ENCODE peak calls at places on chromosomes 6 and 20, in four cellular contexts. A is K562, G is IMR-90, U is GM12878. B is an unnamed sample.

GRCh38 chr6:148544421-148544820 is 201.8 kb downstream of the SASH1 start:
- DNase-seq in A (no peak), G (no peak), U (no peak), B (no peak)

GRCh38 chr6:147909645-147910044 is 401.2 kb downstream of the SAMD5 start:
- DNase-seq in A (no peak), G (peak), U (no peak), B (no peak)

GRCh38 chr20:50982372-50982771 is 23.8 kb downstream of the MOCS3 start:
- DNase-seq in A (no peak), G (peak), U (no peak), B (no peak)

GRCh38 chr20:44526129-44526528 is 4.3 kb upstream of the SERINC3 start:
- DNase-seq in A (no peak), G (peak), U (no peak), B (peak)

GRCh38 chr6:23457321-23457720 is 668.7 kb upstream of the NRSN1 start:
- DNase-seq in A (no peak), G (no peak), U (no peak), B (no peak)

GRCh38 chr20:37649017-37649416 is 44.8 kb upstream of the CTNNBL1 start:
- DNase-seq in A (no peak), G (no peak), U (no peak), B (peak)

GRCh38 chr6:163507965-163508364 is 93.4 kb downstream of the QKI start:
- DNase-seq in A (no peak), G (peak), U (no peak), B (no peak)

GRCh38 chr6:26329763-26330511 is 35.1 kb upstream of the BTN3A2 start:
- DNase-seq in A (no peak), G (peak), U (no peak), B (peak)

GRCh38 chr20:4844766-4845465 is 123.2 kb downstream of the PRND start:
- DNase-seq in A (no peak), G (no peak), U (peak), B (no peak)

GRCh38 chr6:127225497-127225896 is 41.2 kb upstream of the RNF146 start:
- DNase-seq in A (no peak), G (no peak), U (no peak), B (no peak)

GRCh38 chr6:139013185-139013800 is 15.3 kb upstream of the ABRACL start:
- DNase-seq in A (no peak), G (no peak), U (no peak), B (no peak)

GRCh38 chr6:139270249-139270648 is 21.5 kb downstream of the TXLNB start:
- DNase-seq in A (no peak), G (no peak), U (no peak), B (no peak)

GRCh38 chr6:88989215-88989614 is 25.8 kb upstream of the RNGTT start:
- DNase-seq in A (no peak), G (peak), U (no peak), B (no peak)

GRCh38 chr6:87705070-87705691 is 3.1 kb upstream of the AKIRIN2 start:
- DNase-seq in A (peak), G (peak), U (peak), B (no peak)

DNA sequence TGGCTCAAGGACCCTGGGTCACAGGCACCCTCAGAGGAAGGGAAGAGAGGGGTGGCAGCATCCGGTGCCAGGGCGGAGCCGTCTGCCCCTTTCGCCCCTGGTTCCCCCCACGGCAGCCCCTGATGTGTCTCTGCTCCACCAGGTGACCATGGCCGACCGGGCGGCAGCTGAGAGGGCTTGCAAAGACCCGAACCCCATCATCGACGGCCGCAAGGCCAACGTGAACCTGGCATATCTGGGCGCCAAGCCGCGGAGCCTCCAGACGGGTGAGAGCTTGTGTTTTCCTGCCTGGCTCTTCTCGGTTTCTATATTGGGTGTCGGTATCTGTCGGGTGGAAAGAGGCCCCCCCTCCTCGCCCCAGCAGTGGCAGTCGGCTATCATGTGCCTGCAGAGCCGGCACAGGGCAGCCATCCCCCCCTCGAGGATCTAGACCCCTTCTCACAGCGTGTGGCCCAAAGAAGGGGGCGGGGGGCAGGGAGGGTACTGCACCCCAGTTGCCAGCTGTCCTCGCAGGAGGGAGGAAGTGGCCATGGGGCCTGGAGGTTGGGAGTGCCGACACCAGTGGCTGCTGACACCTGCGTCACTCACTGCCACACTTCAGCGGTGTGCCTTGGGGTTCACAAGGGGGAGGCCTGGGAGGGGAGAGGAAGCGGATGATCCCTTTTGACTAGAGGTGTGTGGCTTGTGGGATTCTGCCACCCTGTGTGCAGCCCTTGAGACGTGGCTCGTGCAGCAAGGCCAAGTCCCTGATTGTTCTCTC is 1.5 kb downstream of the RBM38 start:
- DNase-seq in A (peak), G (no peak), U (no peak), B (no peak)
- TF ChIP-seq FOS in A (no peak), G (no peak), U (no peak), B (no peak)

GRCh38 chr6:151313060-151313459 is 73.3 kb downstream of the AKAP12 start:
- DNase-seq in A (no peak), G (no peak), U (no peak), B (peak)
- TF ChIP-seq FOS in A (no peak), G (no peak), U (no peak), B (no peak)

GRCh38 chr6:30914076-30914853 is at the start of gene VARS2:
- DNase-seq in A (peak), G (peak), U (peak), B (peak)

GRCh38 chr6:30913721-30914075 is 340 bp upstream of the VARS2 start:
- DNase-seq in A (no peak), G (no peak), U (no peak), B (no peak)

GRCh38 chr6:30912746-30913520 is 1.1 kb upstream of the VARS2 start:
- DNase-seq in A (no peak), G (no peak), U (no peak), B (no peak)

GRCh38 chr6:30915591-30915946 is 1.5 kb downstream of the VARS2 start:
- DNase-seq in A (peak), G (peak), U (no peak), B (peak)

DNA sequence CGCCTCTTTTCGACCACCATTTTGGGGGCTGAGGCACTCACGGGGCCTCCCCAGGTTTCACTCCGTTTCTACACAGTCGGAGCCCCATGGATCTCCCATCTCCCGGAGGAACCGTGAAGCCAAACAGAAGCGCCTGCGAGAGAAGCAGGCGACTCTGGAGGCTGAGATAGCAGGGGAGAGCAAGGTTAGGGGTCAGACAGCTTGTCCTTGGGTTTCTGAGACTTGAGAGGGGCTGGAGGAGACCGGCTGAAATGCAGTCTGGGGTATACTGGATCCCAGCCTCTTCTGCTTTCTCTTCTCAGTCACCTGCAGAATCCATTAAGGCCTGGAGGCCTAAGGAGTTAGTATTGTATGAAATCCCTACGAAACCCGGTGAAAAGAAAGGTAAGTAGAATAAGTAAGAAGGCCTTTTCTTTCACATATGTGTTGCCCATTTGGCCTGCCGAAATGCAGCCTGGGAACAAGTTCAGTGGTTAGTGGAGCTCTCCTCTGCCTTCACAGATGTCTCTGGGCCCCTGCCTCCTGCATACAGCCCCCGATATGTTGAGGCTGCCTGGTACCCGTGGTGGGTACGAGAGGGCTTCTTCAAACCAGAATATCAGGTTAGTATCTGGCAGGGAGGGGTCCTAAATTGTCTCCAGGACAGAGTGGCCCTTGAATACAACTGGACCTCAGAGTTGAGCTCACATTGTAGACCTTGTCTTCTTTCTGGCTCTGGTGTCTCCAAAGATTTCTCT is 984 bp downstream of the VARS2 start:
- DNase-seq in A (peak), G (no peak), U (no peak), B (peak)
- TF ChIP-seq FOS in A (no peak), G (no peak), U (no peak), B (no peak)

DNA sequence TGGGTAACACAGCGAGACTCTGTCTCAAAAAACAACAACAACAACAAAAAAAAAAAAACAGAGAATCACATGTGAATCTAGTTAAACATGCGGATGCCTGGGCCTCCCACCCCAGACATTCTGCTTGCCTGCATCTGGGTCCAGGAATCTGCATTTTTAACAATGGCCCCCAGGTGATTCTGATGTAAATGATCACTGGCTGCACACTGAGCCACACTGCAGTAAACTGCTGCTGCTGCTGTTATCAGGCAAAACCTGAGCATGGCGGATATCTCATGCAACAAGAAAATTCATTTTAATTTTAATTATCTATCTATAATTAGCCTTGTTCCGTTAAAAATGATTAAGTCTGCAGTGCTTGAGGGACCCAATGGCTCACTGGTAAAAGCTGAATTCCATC is 81.7 kb upstream of the SNX9 start:
- DNase-seq in A (no peak), G (no peak), U (no peak), B (no peak)
- TF ChIP-seq FOS in A (no peak), G (no peak), U (no peak), B (no peak)

B was measured in endothelial cell of umbilical vein.